ENCODE peak calls at places on chromosomes 16 and 17, in six cellular contexts. One of them, this sample, is unnamed.

GRCh38 chr17:58268774-58269556 is 11.8 kb downstream of the MPO start:
- DNase-seq in SK-N-SH: peak; percentile 15
- DNase-seq in HepG2: no peak
- DNase-seq in H1: peak; percentile 33
- DNase-seq in GM12878: no peak
- DNase-seq in HL-60: peak; percentile 53
- DNase-seq in this sample: no peak

GRCh38 chr17:4728124-4728523 is 3.1 kb upstream of the MED11 start:
- DNase-seq in SK-N-SH: no peak
- DNase-seq in HepG2: no peak
- DNase-seq in H1: no peak
- DNase-seq in GM12878: no peak
- DNase-seq in HL-60: peak; percentile 60
- DNase-seq in this sample: no peak

GRCh38 chr16:79997257-79997656 is 396.7 kb upstream of the MAF start:
- DNase-seq in SK-N-SH: peak; percentile 14
- DNase-seq in HepG2: peak; percentile 19
- DNase-seq in H1: peak; percentile 60
- DNase-seq in GM12878: no peak
- DNase-seq in HL-60: no peak
- DNase-seq in this sample: peak; percentile 64

GRCh38 chr16:55944377-55944802 is 69.2 kb upstream of the CES5A start:
- DNase-seq in SK-N-SH: peak; percentile 68
- DNase-seq in HepG2: peak; percentile 50
- DNase-seq in H1: peak; percentile 89
- DNase-seq in GM12878: no peak
- DNase-seq in HL-60: peak; percentile 21
- DNase-seq in this sample: peak; percentile 69

GRCh38 chr16:84423416-84423837 is 55.1 kb downstream of the ATP2C2 start:
- DNase-seq in SK-N-SH: peak; percentile 44
- DNase-seq in HepG2: peak; percentile 67
- DNase-seq in H1: no peak
- DNase-seq in GM12878: peak; percentile 11
- DNase-seq in HL-60: peak; percentile 41
- DNase-seq in this sample: peak; percentile 71

GRCh38 chr17:32297860-32298259 is 32.2 kb downstream of the RHBDL3 start:
- DNase-seq in SK-N-SH: no peak
- DNase-seq in HepG2: no peak
- DNase-seq in H1: no peak
- DNase-seq in GM12878: no peak
- DNase-seq in HL-60: no peak
- DNase-seq in this sample: no peak

GRCh38 chr16:70746040-70746707 is 54.8 kb downstream of the VAC14 start:
- DNase-seq in SK-N-SH: peak; percentile 41
- DNase-seq in HepG2: peak; percentile 92
- DNase-seq in H1: no peak
- DNase-seq in GM12878: no peak
- DNase-seq in HL-60: peak; percentile 74
- DNase-seq in this sample: peak; percentile 33

GRCh38 chr17:43353364-43353763 is 45.4 kb upstream of the ARL4D start:
- DNase-seq in SK-N-SH: no peak
- DNase-seq in HepG2: no peak
- DNase-seq in H1: no peak
- DNase-seq in GM12878: no peak
- DNase-seq in HL-60: no peak
- DNase-seq in this sample: no peak

GRCh38 chr16:30893744-30894539 is at the start of gene BCL7C:
- DNase-seq in SK-N-SH: peak; percentile 96
- DNase-seq in HepG2: peak; percentile 90
- DNase-seq in H1: peak; percentile 93
- DNase-seq in GM12878: no peak
- DNase-seq in HL-60: peak; percentile 88
- DNase-seq in this sample: peak; percentile 91

GRCh38 chr17:80254396-80255241 is 6.0 kb upstream of the RNF213 start:
- DNase-seq in SK-N-SH: peak; percentile 41
- DNase-seq in HepG2: peak; percentile 88
- DNase-seq in H1: no peak
- DNase-seq in GM12878: peak; percentile 86
- DNase-seq in HL-60: peak; percentile 50
- DNase-seq in this sample: peak; percentile 72

GRCh38 chr17:58818654-58819053 is 63.0 kb downstream of the PPM1E start:
- DNase-seq in SK-N-SH: no peak
- DNase-seq in HepG2: no peak
- DNase-seq in H1: no peak
- DNase-seq in GM12878: no peak
- DNase-seq in HL-60: no peak
- DNase-seq in this sample: no peak

GRCh38 chr17:59783221-59784016 is 76.0 kb downstream of the VMP1 start:
- DNase-seq in SK-N-SH: peak; percentile 73
- DNase-seq in HepG2: no peak
- DNase-seq in H1: no peak
- DNase-seq in GM12878: no peak
- DNase-seq in HL-60: no peak
- DNase-seq in this sample: peak; percentile 39

GRCh38 chr16:67435758-67436164 is 4.8 kb downstream of the HSD11B2 start:
- DNase-seq in SK-N-SH: no peak
- DNase-seq in HepG2: no peak
- DNase-seq in H1: no peak
- DNase-seq in GM12878: no peak
- DNase-seq in HL-60: no peak
- DNase-seq in this sample: no peak

GRCh38 chr17:40551091-40551873 is 14.0 kb downstream of the CCR7 start:
- DNase-seq in SK-N-SH: no peak
- DNase-seq in HepG2: peak; percentile 100
- DNase-seq in H1: no peak
- DNase-seq in GM12878: no peak
- DNase-seq in HL-60: no peak
- DNase-seq in this sample: no peak

GRCh38 chr17:27530791-27531391 is 74.6 kb downstream of the KSR1 start:
- DNase-seq in SK-N-SH: no peak
- DNase-seq in HepG2: peak; percentile 34
- DNase-seq in H1: no peak
- DNase-seq in GM12878: no peak
- DNase-seq in HL-60: peak; percentile 95
- DNase-seq in this sample: no peak

GRCh38 chr17:69567130-69567529 is 152.6 kb downstream of the MAP2K6 start:
- DNase-seq in SK-N-SH: no peak
- DNase-seq in HepG2: no peak
- DNase-seq in H1: no peak
- DNase-seq in GM12878: no peak
- DNase-seq in HL-60: no peak
- DNase-seq in this sample: no peak

GRCh38 chr17:82371333-82372062 is at the start of gene UTS2R:
- DNase-seq in SK-N-SH: peak; percentile 79
- DNase-seq in HepG2: no peak
- DNase-seq in H1: no peak
- DNase-seq in GM12878: no peak
- DNase-seq in HL-60: no peak
- DNase-seq in this sample: no peak

GRCh38 chr17:7323731-7324437 is 5.3 kb downstream of the NEURL4 start:
- DNase-seq in SK-N-SH: peak; percentile 90
- DNase-seq in HepG2: no peak
- DNase-seq in H1: peak; percentile 99
- DNase-seq in GM12878: no peak
- DNase-seq in HL-60: no peak
- DNase-seq in this sample: peak; percentile 55

GRCh38 chr17:66713533-66714042 is 121.3 kb upstream of the CACNG5 start:
- DNase-seq in SK-N-SH: no peak
- DNase-seq in HepG2: no peak
- DNase-seq in H1: no peak
- DNase-seq in GM12878: peak; percentile 85
- DNase-seq in HL-60: no peak
- DNase-seq in this sample: no peak

GRCh38 chr17:79970576-79971068 is 65.0 kb downstream of the TBC1D16 start:
- DNase-seq in SK-N-SH: peak; percentile 33
- DNase-seq in HepG2: peak; percentile 77
- DNase-seq in H1: no peak
- DNase-seq in GM12878: no peak
- DNase-seq in HL-60: peak; percentile 67
- DNase-seq in this sample: peak; percentile 72

GRCh38 chr17:9937901-9938300 is 32.8 kb upstream of the RCVRN start:
- DNase-seq in SK-N-SH: no peak
- DNase-seq in HepG2: no peak
- DNase-seq in H1: no peak
- DNase-seq in GM12878: no peak
- DNase-seq in HL-60: no peak
- DNase-seq in this sample: no peak

GRCh38 chr17:50261051-50261915 is 13.0 kb upstream of the TMEM92 start:
- DNase-seq in SK-N-SH: peak; percentile 29
- DNase-seq in HepG2: no peak
- DNase-seq in H1: no peak
- DNase-seq in GM12878: no peak
- DNase-seq in HL-60: no peak
- DNase-seq in this sample: no peak

GRCh38 chr16:73663720-73664119 is 615.8 kb upstream of the ZFHX3 start:
- DNase-seq in SK-N-SH: no peak
- DNase-seq in HepG2: no peak
- DNase-seq in H1: no peak
- DNase-seq in GM12878: no peak
- DNase-seq in HL-60: no peak
- DNase-seq in this sample: no peak

GRCh38 chr17:18371455-18371854 is 6.1 kb upstream of the EVPLL start:
- DNase-seq in SK-N-SH: no peak
- DNase-seq in HepG2: no peak
- DNase-seq in H1: no peak
- DNase-seq in GM12878: peak; percentile 20
- DNase-seq in HL-60: no peak
- DNase-seq in this sample: no peak

GRCh38 chr16:2798723-2799204 is 494 bp downstream of the PRSS41 start:
- DNase-seq in SK-N-SH: no peak
- DNase-seq in HepG2: no peak
- DNase-seq in H1: no peak
- DNase-seq in GM12878: no peak
- DNase-seq in HL-60: no peak
- DNase-seq in this sample: no peak

GRCh38 chr16:2803545-2804195 is 5.4 kb downstream of the PRSS41 start:
- DNase-seq in SK-N-SH: no peak
- DNase-seq in HepG2: no peak
- DNase-seq in H1: no peak
- DNase-seq in GM12878: no peak
- DNase-seq in HL-60: no peak
- DNase-seq in this sample: no peak

GRCh38 chr16:2795714-2796143 is 2.5 kb upstream of the PRSS41 start:
- DNase-seq in SK-N-SH: no peak
- DNase-seq in HepG2: no peak
- DNase-seq in H1: no peak
- DNase-seq in GM12878: no peak
- DNase-seq in HL-60: no peak
- DNase-seq in this sample: no peak

GRCh38 chr16:2799852-2800226 is 1.6 kb downstream of the PRSS41 start:
- DNase-seq in SK-N-SH: no peak
- DNase-seq in HepG2: peak; percentile 48
- DNase-seq in H1: no peak
- DNase-seq in GM12878: no peak
- DNase-seq in HL-60: peak; percentile 34
- DNase-seq in this sample: no peak

GRCh38 chr16:2799205-2799851 is 1.1 kb downstream of the PRSS41 start:
- DNase-seq in SK-N-SH: peak; percentile 75
- DNase-seq in HepG2: no peak
- DNase-seq in H1: no peak
- DNase-seq in GM12878: no peak
- DNase-seq in HL-60: no peak
- DNase-seq in this sample: no peak
- TF ChIP-seq GABPA in SK-N-SH: no peak
- TF ChIP-seq GABPA in HepG2: no peak
- TF ChIP-seq GABPA in H1: no peak
- TF ChIP-seq GABPA in GM12878: no peak
- TF ChIP-seq GABPA in HL-60: no peak
- TF ChIP-seq GABPA in this sample: no peak

GRCh38 chr16:81581107-81581506 is 136.5 kb downstream of the CMIP start:
- DNase-seq in SK-N-SH: no peak
- DNase-seq in HepG2: no peak
- DNase-seq in H1: no peak
- DNase-seq in GM12878: no peak
- DNase-seq in HL-60: no peak
- DNase-seq in this sample: no peak
- TF ChIP-seq GABPA in SK-N-SH: no peak
- TF ChIP-seq GABPA in HepG2: no peak
- TF ChIP-seq GABPA in H1: no peak
- TF ChIP-seq GABPA in GM12878: no peak
- TF ChIP-seq GABPA in HL-60: no peak
- TF ChIP-seq GABPA in this sample: no peak

GRCh38 chr16:89149386-89149785 is 22.2 kb upstream of the CDH15 start:
- DNase-seq in SK-N-SH: no peak
- DNase-seq in HepG2: no peak
- DNase-seq in H1: no peak
- DNase-seq in GM12878: no peak
- DNase-seq in HL-60: no peak
- DNase-seq in this sample: no peak
- TF ChIP-seq GABPA in SK-N-SH: no peak
- TF ChIP-seq GABPA in HepG2: no peak
- TF ChIP-seq GABPA in H1: no peak
- TF ChIP-seq GABPA in GM12878: no peak
- TF ChIP-seq GABPA in HL-60: no peak
- TF ChIP-seq GABPA in this sample: no peak

GRCh38 chr16:53924311-53924860 is 220.4 kb downstream of the FTO start:
- DNase-seq in SK-N-SH: no peak
- DNase-seq in HepG2: no peak
- DNase-seq in H1: no peak
- DNase-seq in GM12878: no peak
- DNase-seq in HL-60: no peak
- DNase-seq in this sample: peak; percentile 38

GRCh38 chr16:53925011-53925410 is 221.1 kb downstream of the FTO start:
- DNase-seq in SK-N-SH: no peak
- DNase-seq in HepG2: peak; percentile 74
- DNase-seq in H1: no peak
- DNase-seq in GM12878: no peak
- DNase-seq in HL-60: peak; percentile 22
- DNase-seq in this sample: no peak

GRCh38 chr16:53921042-53921441 is 217.1 kb downstream of the FTO start:
- DNase-seq in SK-N-SH: no peak
- DNase-seq in HepG2: no peak
- DNase-seq in H1: no peak
- DNase-seq in GM12878: no peak
- DNase-seq in HL-60: no peak
- DNase-seq in this sample: no peak

GRCh38 chr16:53922067-53922804 is 218.3 kb downstream of the FTO start:
- DNase-seq in SK-N-SH: no peak
- DNase-seq in HepG2: no peak
- DNase-seq in H1: no peak
- DNase-seq in GM12878: no peak
- DNase-seq in HL-60: no peak
- DNase-seq in this sample: no peak

GRCh38 chr16:53922805-53923645 is 219.1 kb downstream of the FTO start:
- DNase-seq in SK-N-SH: peak; percentile 5
- DNase-seq in HepG2: no peak
- DNase-seq in H1: no peak
- DNase-seq in GM12878: no peak
- DNase-seq in HL-60: no peak
- DNase-seq in this sample: no peak
- TF ChIP-seq GABPA in SK-N-SH: no peak
- TF ChIP-seq GABPA in HepG2: no peak
- TF ChIP-seq GABPA in H1: no peak
- TF ChIP-seq GABPA in GM12878: no peak
- TF ChIP-seq GABPA in HL-60: no peak
- TF ChIP-seq GABPA in this sample: no peak